ENCODE peak calls at places on chromosomes 2 and 18, in ten cellular contexts. Q is iPS-NIHi11; T is breast epithelium; R is colonic mucosa; W is NCI-H1417; E is lower leg skin; G is tibial artery; F is activated CD4-positive, alpha-beta T cell treated with anti-CD3 and anti-CD28 coated beads, Interleukin-2, amount 50 U/mL, for 24 hours; J is epithelial cell of esophagus; Y is left kidney. S is an unnamed sample.

GRCh38 chr2:85414761-85415498 is 3.6 kb upstream of the SH2D6 start:
- DNase-seq in Q (no peak), T (no peak), R (no peak), W (no peak), E (no peak), G (no peak), F (no peak), J (no peak), Y (no peak), S (no peak)

GRCh38 chr18:54388203-54389142 is 30.8 kb downstream of the C18orf54 start:
- DNase-seq in Q (peak; percentile 70), T (no peak), R (peak; percentile 66), W (no peak), E (no peak), G (no peak), F (no peak), J (peak; percentile 87), Y (peak; percentile 66), S (peak; percentile 92)

GRCh38 chr2:108217211-108217610 is 22.6 kb upstream of the SULT1C3 start:
- DNase-seq in Q (no peak), T (no peak), R (no peak), W (no peak), E (no peak), G (no peak), F (no peak), J (peak; percentile 42), Y (no peak), S (no peak)

GRCh38 chr2:227717687-227718567 is at the start of gene SLC19A3:
- DNase-seq in Q (peak; percentile 95), T (peak; percentile 66), R (peak; percentile 95), W (peak; percentile 8), E (peak; percentile 87), G (peak; percentile 93), F (no peak), J (peak; percentile 74), Y (peak; percentile 86), S (peak; percentile 92)

GRCh38 chr2:191150451-191151314 is at the start of gene STAT4:
- DNase-seq in Q (peak; percentile 67), T (no peak), R (peak; percentile 69), W (peak; percentile 18), E (no peak), G (peak; percentile 25), F (peak; percentile 81), J (peak; percentile 61), Y (peak; percentile 88), S (peak; percentile 89)

GRCh38 chr18:62331581-62332436 is 6.7 kb downstream of the TNFRSF11A start:
- DNase-seq in Q (no peak), T (no peak), R (peak; percentile 53), W (no peak), E (peak; percentile 39), G (peak; percentile 68), F (no peak), J (no peak), Y (no peak), S (no peak)

GRCh38 chr2:180662555-180662954 is 317.9 kb upstream of the UBE2E3 start:
- DNase-seq in Q (no peak), T (no peak), R (no peak), W (no peak), E (no peak), G (no peak), F (no peak), J (peak; percentile 54), Y (no peak), S (no peak)

GRCh38 chr2:50995610-50996009 is 36.3 kb downstream of the NRXN1 start:
- DNase-seq in Q (no peak), T (no peak), R (no peak), W (peak; percentile 15), E (no peak), G (no peak), F (no peak), J (peak; percentile 3), Y (peak; percentile 40), S (no peak)

GRCh38 chr2:231344851-231345250 is 50.7 kb upstream of the B3GNT7 start:
- DNase-seq in Q (no peak), T (no peak), R (no peak), W (no peak), E (no peak), G (no peak), F (no peak), J (no peak), Y (no peak), S (no peak)

GRCh38 chr2:162731917-162732804 is 106.4 kb downstream of the KCNH7 start:
- DNase-seq in Q (no peak), T (no peak), R (no peak), W (no peak), E (no peak), G (no peak), F (no peak), J (no peak), Y (no peak), S (no peak)

GRCh38 chr2:25378731-25379490 is 37.2 kb upstream of the DNMT3A start:
- DNase-seq in Q (no peak), T (peak; percentile 48), R (no peak), W (no peak), E (no peak), G (no peak), F (no peak), J (peak; percentile 54), Y (no peak), S (peak; percentile 12)

GRCh38 chr2:45888641-45889040 is 237.2 kb downstream of the PRKCE start:
- DNase-seq in Q (no peak), T (no peak), R (no peak), W (peak; percentile 62), E (no peak), G (no peak), F (no peak), J (no peak), Y (no peak), S (no peak)

GRCh38 chr2:46488389-46488788 is 9.0 kb downstream of the TMEM247 start:
- DNase-seq in Q (no peak), T (no peak), R (no peak), W (no peak), E (no peak), G (no peak), F (no peak), J (no peak), Y (no peak), S (peak; percentile 23)

GRCh38 chr2:1638281-1638860 is 105.9 kb downstream of the PXDN start:
- DNase-seq in Q (no peak), T (no peak), R (no peak), W (no peak), E (no peak), G (no peak), F (no peak), J (peak; percentile 72), Y (no peak), S (no peak)

GRCh38 chr2:232329716-232330067 is 48.9 kb upstream of the ALPP start:
- DNase-seq in Q (no peak), T (no peak), R (no peak), W (no peak), E (no peak), G (no peak), F (no peak), J (no peak), Y (no peak), S (peak; percentile 22)

GRCh38 chr2:177419274-177419673 is 26.7 kb downstream of the AGPS start:
- DNase-seq in Q (no peak), T (no peak), R (no peak), W (no peak), E (no peak), G (no peak), F (no peak), J (peak; percentile 87), Y (no peak), S (no peak)

GRCh38 chr2:138818479-138818878 is 38.3 kb upstream of the NXPH2 start:
- DNase-seq in Q (peak; percentile 19), T (no peak), R (no peak), W (no peak), E (no peak), G (no peak), F (no peak), J (no peak), Y (no peak), S (no peak)

GRCh38 chr2:232139171-232139594 is 177.7 kb downstream of the DIS3L2 start:
- DNase-seq in Q (no peak), T (no peak), R (no peak), W (no peak), E (no peak), G (no peak), F (no peak), J (no peak), Y (no peak), S (no peak)

GRCh38 chr2:71742953-71743601 is 289.7 kb downstream of the DYSF start:
- DNase-seq in Q (no peak), T (no peak), R (peak; percentile 57), W (no peak), E (peak; percentile 87), G (peak; percentile 92), F (no peak), J (peak; percentile 71), Y (peak; percentile 77), S (no peak)

GRCh38 chr2:100234141-100234540 is 88.2 kb downstream of the LONRF2 start:
- DNase-seq in Q (no peak), T (no peak), R (no peak), W (no peak), E (no peak), G (no peak), F (no peak), J (no peak), Y (no peak), S (no peak)

GRCh38 chr2:207284556-207285450 is 119.1 kb upstream of the KLF7 start:
- DNase-seq in Q (no peak), T (no peak), R (no peak), W (no peak), E (no peak), G (no peak), F (no peak), J (no peak), Y (no peak), S (no peak)

GRCh38 chr2:149313512-149313972 is 16.8 kb upstream of the LYPD6 start:
- DNase-seq in Q (peak; percentile 81), T (peak; percentile 54), R (peak; percentile 36), W (peak; percentile 92), E (peak; percentile 40), G (no peak), F (no peak), J (peak; percentile 75), Y (peak; percentile 80), S (peak; percentile 72)

GRCh38 chr2:96089356-96090180 is 26.8 kb downstream of the ADRA2B start:
- DNase-seq in Q (peak; percentile 46), T (peak; percentile 40), R (peak; percentile 15), W (no peak), E (peak; percentile 13), G (no peak), F (no peak), J (no peak), Y (no peak), S (peak; percentile 41)

GRCh38 chr2:161990741-161991140 is 83.3 kb downstream of the DPP4 start:
- DNase-seq in Q (no peak), T (no peak), R (no peak), W (no peak), E (no peak), G (no peak), F (no peak), J (peak; percentile 84), Y (no peak), S (no peak)

GRCh38 chr2:85772019-85772745 is 18.4 kb downstream of the ATOH8 start:
- DNase-seq in Q (peak; percentile 73), T (peak; percentile 94), R (peak; percentile 92), W (peak; percentile 92), E (peak; percentile 93), G (peak; percentile 99), F (no peak), J (peak; percentile 88), Y (peak; percentile 97), S (peak; percentile 65)

GRCh38 chr2:181438298-181438697 is 18.9 kb upstream of the ITGA4 start:
- DNase-seq in Q (peak; percentile 27), T (no peak), R (no peak), W (no peak), E (no peak), G (no peak), F (no peak), J (peak; percentile 18), Y (peak; percentile 53), S (peak; percentile 32)

S was measured in H9.